ENCODE peak calls at places on chromosomes 4 and X, in seven cellular contexts. E, P, C, F, V, R and T are unnamed samples.

GRCh38 chrX:133884430-133885394 is 100.7 kb downstream of the GPC3 start:
- DNase-seq in E (no peak), P (no peak), C (no peak), F (no peak), V (no peak), R (no peak), T (no peak)

GRCh38 chrX:17549005-17549685 is 174.1 kb downstream of the NHS start:
- DNase-seq in E (no peak), P (no peak), C (no peak), F (no peak), V (no peak), R (no peak), T (no peak)

GRCh38 chrX:127243654-127244053 is 424.1 kb downstream of the PRR32 start:
- DNase-seq in E (no peak), P (no peak), C (no peak), F (no peak), V (no peak), R (no peak), T (no peak)

GRCh38 chr4:78210694-78211093 is 153.6 kb downstream of the FRAS1 start:
- DNase-seq in E (no peak), P (no peak), C (no peak), F (no peak), V (no peak), R (no peak), T (no peak)

GRCh38 chr4:163611172-163611571 is 116.7 kb downstream of the TMA16 start:
- DNase-seq in E (no peak), P (no peak), C (no peak), F (no peak), V (no peak), R (no peak), T (no peak)

GRCh38 chr4:25792200-25792791 is 70.5 kb downstream of the SEL1L3 start:
- DNase-seq in E (peak), P (no peak), C (no peak), F (no peak), V (peak), R (no peak), T (peak)

GRCh38 chr4:145299380-145300076 is 119.1 kb upstream of the OTUD4 start:
- DNase-seq in E (no peak), P (no peak), C (no peak), F (peak), V (no peak), R (peak), T (no peak)

GRCh38 chrX:38923451-38923969 is 122.3 kb downstream of the MID1IP1 start:
- DNase-seq in E (no peak), P (no peak), C (no peak), F (no peak), V (no peak), R (peak), T (no peak)

GRCh38 chr4:65007841-65008439 is 598.7 kb upstream of the TECRL start:
- DNase-seq in E (peak), P (no peak), C (no peak), F (no peak), V (no peak), R (peak), T (peak)

GRCh38 chr4:78207951-78208350 is 150.8 kb downstream of the FRAS1 start:
- DNase-seq in E (no peak), P (no peak), C (no peak), F (no peak), V (no peak), R (no peak), T (no peak)

GRCh38 chr4:86587016-86587713 is 7.0 kb upstream of the PTPN13 start:
- DNase-seq in E (no peak), P (no peak), C (no peak), F (no peak), V (no peak), R (no peak), T (no peak)

GRCh38 chr4:87570290-87570689 is 38.0 kb upstream of the DSPP start:
- DNase-seq in E (no peak), P (no peak), C (no peak), F (no peak), V (no peak), R (no peak), T (no peak)

GRCh38 chr4:52098618-52099017 is 47.5 kb downstream of the SPATA18 start:
- DNase-seq in E (no peak), P (no peak), C (no peak), F (no peak), V (no peak), R (no peak), T (no peak)

GRCh38 chr4:139050436-139050835 is 34.9 kb downstream of the NOCT start:
- DNase-seq in E (no peak), P (no peak), C (no peak), F (no peak), V (no peak), R (no peak), T (no peak)

GRCh38 chr4:3463556-3464348 is 646 bp downstream of the DOK7 start:
- DNase-seq in E (no peak), P (no peak), C (no peak), F (no peak), V (no peak), R (no peak), T (no peak)

GRCh38 chr4:6019316-6020263 is 1.4 kb upstream of the C4orf50 start:
- DNase-seq in E (peak), P (peak), C (no peak), F (no peak), V (peak), R (peak), T (peak)

GRCh38 chr4:112038861-112039260 is 106.4 kb upstream of the FAM241A start:
- DNase-seq in E (no peak), P (no peak), C (no peak), F (no peak), V (no peak), R (no peak), T (no peak)

GRCh38 chrX:142249721-142250120 is 44.6 kb upstream of the MAGEC2 start:
- DNase-seq in E (no peak), P (no peak), C (no peak), F (no peak), V (no peak), R (no peak), T (no peak)

GRCh38 chrX:100674705-100675104 is 30.7 kb downstream of the SRPX2 start:
- DNase-seq in E (no peak), P (no peak), C (no peak), F (no peak), V (no peak), R (no peak), T (no peak)

DNA sequence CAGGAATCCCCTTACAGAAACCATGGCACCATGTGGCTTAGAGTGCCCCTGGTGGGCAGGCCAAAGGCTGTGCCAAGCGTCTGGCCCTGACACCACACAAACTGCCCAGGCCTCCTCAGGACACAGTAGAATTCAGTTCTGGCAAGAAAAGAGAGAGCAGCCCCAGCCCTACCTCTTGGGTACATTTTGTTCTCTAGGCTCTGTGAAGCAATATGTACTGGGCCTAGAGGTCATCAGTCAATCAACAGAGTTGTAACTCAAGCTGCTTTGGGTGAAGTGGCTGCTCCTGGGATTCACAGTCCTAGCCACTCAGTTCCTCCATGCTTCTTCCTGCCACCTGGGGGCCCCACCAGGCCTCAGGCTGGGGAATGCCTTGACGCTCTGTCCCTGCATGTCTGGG is 158.1 kb upstream of the MAMLD1 start:
- DNase-seq in E (no peak), P (no peak), C (no peak), F (no peak), V (peak), R (no peak), T (no peak)
- TF ChIP-seq CTCF in E (no peak), P (no peak), C (no peak), F (no peak), V (no peak), R (no peak), T (no peak)

GRCh38 chr4:117771647-117772337 is 262.5 kb upstream of the NDST3 start:
- DNase-seq in E (peak), P (no peak), C (no peak), F (no peak), V (no peak), R (no peak), T (no peak)
- TF ChIP-seq CTCF in E (no peak), P (no peak), C (no peak), F (no peak), V (no peak), R (no peak), T (peak)

DNA sequence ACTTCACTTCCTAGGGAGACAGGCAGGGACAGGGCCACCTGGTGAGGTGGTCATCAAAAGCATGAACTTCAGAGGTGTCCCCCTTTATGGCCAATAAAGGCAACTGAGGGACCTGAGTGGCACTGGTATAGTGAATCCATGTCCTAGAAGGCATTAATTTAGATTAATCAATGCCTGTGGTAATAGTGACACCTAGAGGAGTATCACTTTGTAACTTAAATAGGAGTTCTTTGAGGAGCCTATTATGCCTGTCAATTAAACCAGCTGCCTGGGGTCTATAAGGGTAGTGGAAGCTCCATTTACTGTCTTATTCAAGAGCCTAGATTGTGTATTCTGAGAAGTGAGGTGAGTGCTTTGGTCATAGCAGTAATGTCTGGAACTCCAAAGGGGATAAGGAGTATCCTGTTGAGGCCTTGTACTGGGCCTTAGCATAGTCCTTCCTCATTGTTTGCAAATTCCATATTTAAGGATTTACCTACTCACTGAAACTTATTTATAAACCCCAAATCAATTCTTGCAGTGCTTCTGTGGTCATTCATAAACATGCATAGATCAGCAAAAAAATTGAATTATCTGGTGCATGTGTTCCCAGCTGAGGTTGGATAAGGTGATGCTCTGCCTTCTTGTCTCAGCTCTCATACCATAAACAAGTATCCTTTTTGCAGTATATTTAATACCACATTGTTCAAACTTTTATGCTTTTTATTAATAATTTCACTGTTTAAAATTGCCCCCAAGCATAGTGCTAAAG is 213.8 kb upstream of the RADX start:
- DNase-seq in E (no peak), P (no peak), C (no peak), F (no peak), V (no peak), R (peak), T (no peak)
- TF ChIP-seq CTCF in E (no peak), P (no peak), C (no peak), F (no peak), V (no peak), R (no peak), T (peak)

DNA sequence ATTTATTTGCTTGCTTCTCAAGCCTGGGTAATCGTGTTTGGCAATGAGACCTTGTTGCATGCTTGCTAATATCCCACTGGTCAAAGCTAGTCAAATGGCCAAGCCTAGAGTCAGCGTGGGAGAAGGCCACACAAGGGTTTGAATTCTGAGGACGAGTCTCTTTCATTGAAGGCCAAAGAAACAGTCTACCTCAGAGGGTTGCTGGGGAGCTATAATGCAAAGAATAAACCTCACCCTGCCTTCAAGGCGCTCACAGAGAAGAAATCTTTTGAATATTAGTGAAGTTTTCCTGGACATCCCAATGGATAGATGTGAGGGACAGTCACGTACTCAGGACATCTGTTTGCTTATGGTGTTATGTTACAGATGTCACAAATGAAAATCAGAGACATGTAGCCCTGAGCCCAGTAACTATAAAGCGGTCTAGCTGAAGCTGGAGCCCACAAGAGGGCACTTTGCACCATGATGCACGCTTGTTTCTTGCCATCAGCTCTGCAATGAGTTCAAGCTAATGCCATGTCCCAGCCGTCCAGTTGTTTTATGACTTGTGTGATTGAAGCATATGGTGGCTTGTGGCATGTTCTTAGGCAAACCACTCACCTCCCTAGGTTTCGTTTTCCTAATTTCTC is 1.1 kb upstream of the TLR3 start:
- DNase-seq in E (peak), P (peak), C (peak), F (peak), V (peak), R (peak), T (no peak)
- TF ChIP-seq CTCF in E (no peak), P (peak), C (peak), F (no peak), V (peak), R (peak), T (peak)

GRCh38 chr4:140609548-140610425 is 41.0 kb upstream of the UCP1 start:
- DNase-seq in E (no peak), P (no peak), C (no peak), F (no peak), V (no peak), R (peak), T (no peak)
- TF ChIP-seq CTCF in E (no peak), P (peak), C (peak), F (peak), V (peak), R (peak), T (peak)